ENCODE peak calls at places on chromosome X, in eight cellular contexts. R is stimulated activated CD8-positive, alpha-beta memory T cell treated with anti-CD3 and anti-CD28 coated beads, Interleukin-4, amount 100 ng/mL, for 1 hour; S is GM04504; O is retinal pigment epithelial cell; H is left cardiac atrium; A is kidney tubule cell; X is amygdala; E is astrocyte. B is an unnamed sample.

GRCh38 chrX:122943918-122944317 is 240.2 kb upstream of the GRIA3 start:
- DNase-seq in A (peak), R (no peak), E (peak), S (no peak), O (no peak), H (no peak), X (no peak), B (peak)

GRCh38 chrX:119635799-119636198 is 29.6 kb upstream of the NKRF start:
- DNase-seq in X (no peak), H (no peak), O (no peak), E (no peak), R (no peak), A (no peak), S (no peak), B (no peak)

GRCh38 chrX:97119474-97120109 is 235.9 kb downstream of the RPA4 start:
- DNase-seq in S (no peak), E (no peak), R (no peak), A (no peak), O (no peak), X (no peak), H (no peak), B (no peak)

GRCh38 chrX:12770440-12770839 is 20.8 kb upstream of the PRPS2 start:
- DNase-seq in X (no peak), E (no peak), S (peak), A (peak), O (no peak), H (no peak), R (no peak), B (peak)

GRCh38 chrX:40663880-40664630 is 16.7 kb upstream of the CXorf38 start:
- DNase-seq in R (no peak), S (no peak), H (no peak), O (no peak), A (no peak), E (peak), X (peak), B (no peak)

GRCh38 chrX:115696039-115696438 is 135.1 kb downstream of the PLS3 start:
- DNase-seq in H (no peak), S (no peak), E (no peak), X (no peak), A (no peak), O (no peak), R (no peak), B (no peak)

GRCh38 chrX:68060506-68061205 is 372.6 kb downstream of the OPHN1 start:
- DNase-seq in S (no peak), H (no peak), E (no peak), O (peak), R (no peak), X (no peak), A (no peak), B (peak)

GRCh38 chrX:15207994-15208393 is 61.9 kb downstream of the ASB9 start:
- DNase-seq in S (no peak), A (no peak), R (no peak), E (no peak), O (no peak), H (no peak), X (no peak), B (no peak)

GRCh38 chrX:29691044-29691443 is 524.3 kb upstream of the MAGEB2 start:
- DNase-seq in H (no peak), O (no peak), A (no peak), S (no peak), R (no peak), X (no peak), E (no peak), B (no peak)

GRCh38 chrX:105837227-105837626 is 14.9 kb downstream of the NRK start:
- DNase-seq in R (no peak), E (peak), A (peak), O (peak), H (peak), S (peak), X (no peak), B (peak)

GRCh38 chrX:69236641-69237040 is 71.4 kb upstream of the PJA1 start:
- DNase-seq in R (no peak), O (no peak), X (no peak), S (no peak), E (no peak), A (no peak), H (no peak), B (peak)

GRCh38 chrX:22081475-22082092 is 49.5 kb downstream of the PHEX start:
- DNase-seq in E (peak), A (peak), X (no peak), R (peak), O (no peak), H (peak), S (peak), B (peak)

GRCh38 chrX:9598344-9598743 is 133.5 kb downstream of the TBL1X start:
- DNase-seq in X (no peak), S (no peak), R (no peak), H (no peak), O (no peak), A (peak), E (no peak), B (peak)

GRCh38 chrX:1086444-1087409 is 125.7 kb downstream of the CRLF2 start:
- DNase-seq in X (no peak), R (no peak), S (peak), H (no peak), O (no peak), A (peak), E (no peak), B (peak)

GRCh38 chrX:132957211-132958085 is 981 bp downstream of the HS6ST2 start:
- DNase-seq in R (no peak), H (peak), O (no peak), X (no peak), A (peak), E (peak), S (no peak), B (no peak)

GRCh38 chrX:19832186-19832965 is 55.0 kb downstream of the SH3KBP1 start:
- DNase-seq in O (no peak), S (no peak), X (no peak), E (no peak), R (no peak), A (no peak), H (no peak), B (no peak)

GRCh38 chrX:6667048-6667768 is 132.3 kb upstream of the VCX3A start:
- DNase-seq in E (no peak), O (no peak), R (no peak), A (peak), H (no peak), X (no peak), S (no peak), B (no peak)

GRCh38 chrX:155048997-155049619 is 21.8 kb downstream of the CMC4 start:
- DNase-seq in H (peak), E (no peak), R (no peak), O (no peak), A (peak), X (peak), S (no peak), B (peak)